ENCODE peak calls at places on chromosome X, in ten cellular contexts. L is stimulated activated CD4-positive, alpha-beta T cell treated with anti-CD3 and anti-CD28 coated beads, Interleukin-4, amount 100 ng/mL, for 24 hours; A is activated T-helper 1 cell treated with anti-CD3 and anti-CD28 coated beads, Interleukin-12 subunit alpha, Interleukin-12 subunit beta, Interleukin-2, Interleukin-4 antibody, amounts not matched to agents 30 ng/mL and 10 ng/mL and 1 ng/mL, durations not matched to agents 14 hours and 24 hours and 36 hours; E is AG09319; S is right lobe of liver; H is activated CD4-positive, alpha-beta T cell treated with anti-CD3 and anti-CD28 coated beads for 24 hours; D is transverse colon; R is cardiac muscle cell; X is left lobe of liver; C is NCI-H345. M is an unnamed sample.

GRCh38 chrX:151754641-151755215 is 20.2 kb downstream of the CNGA2 start:
- DNase-seq in E (no peak), L (no peak), H (no peak), C (no peak), D (no peak), X (no peak), S (no peak), A (no peak), R (peak), M (no peak)

GRCh38 chrX:10492250-10492649 is 128.1 kb downstream of the MID1 start:
- DNase-seq in H (no peak), R (no peak), S (no peak), D (no peak), A (no peak), X (no peak), E (no peak), C (no peak), L (no peak), M (no peak)

GRCh38 chrX:19799319-19800182 is 87.8 kb downstream of the SH3KBP1 start:
- DNase-seq in H (peak), S (no peak), A (peak), L (peak), E (no peak), D (no peak), X (no peak), R (peak), C (no peak), M (peak)

GRCh38 chrX:103847174-103847870 is 15.3 kb upstream of the RAB9B start:
- DNase-seq in R (peak), X (no peak), L (no peak), H (no peak), E (no peak), D (no peak), S (no peak), C (no peak), A (no peak), M (no peak)

GRCh38 chrX:129641941-129642340 is 12.8 kb downstream of the APLN start:
- DNase-seq in C (no peak), E (no peak), A (no peak), S (no peak), D (no peak), H (no peak), L (no peak), X (no peak), R (peak), M (no peak)

GRCh38 chrX:53859890-53860289 is 173.4 kb upstream of the HUWE1 start:
- DNase-seq in L (no peak), S (no peak), A (no peak), C (no peak), D (no peak), X (no peak), E (no peak), H (no peak), R (no peak), M (no peak)

GRCh38 chrX:48800574-48801280 is 1.1 kb upstream of the HDAC6 start:
- DNase-seq in C (no peak), E (no peak), X (no peak), D (no peak), H (no peak), A (no peak), S (no peak), R (no peak), L (no peak), M (no peak)

GRCh38 chrX:53077207-53078197 is 4.7 kb upstream of the TSPYL2 start:
- DNase-seq in S (no peak), H (no peak), X (no peak), R (no peak), E (no peak), D (no peak), A (no peak), L (no peak), C (no peak), M (no peak)

GRCh38 chrX:140343226-140343873 is 161.5 kb downstream of the SOX3 start:
- DNase-seq in D (no peak), L (no peak), X (no peak), C (no peak), A (no peak), R (no peak), H (no peak), S (no peak), E (no peak), M (no peak)

GRCh38 chrX:121641560-121641959 is 594.1 kb downstream of the GLUD2 start:
- DNase-seq in D (no peak), S (no peak), A (no peak), H (no peak), R (peak), C (no peak), E (peak), X (no peak), L (no peak), M (no peak)

GRCh38 chrX:48475295-48475694 is 704 bp upstream of the FTSJ1 start:
- DNase-seq in A (no peak), X (no peak), S (no peak), C (no peak), L (peak), R (no peak), D (no peak), H (no peak), E (no peak), M (no peak)

GRCh38 chrX:31547416-31547815 is 475.6 kb upstream of the FTHL17 start:
- DNase-seq in C (no peak), S (no peak), H (no peak), E (no peak), D (no peak), A (no peak), L (no peak), R (no peak), X (no peak), M (no peak)

GRCh38 chrX:125621588-125621927 is 301.9 kb downstream of the TEX13C start:
- DNase-seq in S (no peak), L (no peak), D (no peak), H (no peak), R (no peak), A (no peak), E (no peak), C (no peak), X (no peak), M (no peak)